ENCODE peak calls at places on chromosome 17, in eight cellular contexts. B is uterus; M is hepatocyte; Y is PC-3; O is cardiac muscle cell; R is tibial artery; T is CD8-positive, alpha-beta T cell; C is tibial nerve. J is an unnamed sample.
A peak's percentile ranks its signal among the peaks of the same experiment; 100 is the strongest.

GRCh38 chr17:59716427-59716826 is 9.0 kb downstream of the VMP1 start:
- DNase-seq in B (no peak), M (no peak), Y (no peak), O (no peak), R (no peak), T (no peak), C (no peak), J (no peak)

GRCh38 chr17:82212331-82213250 is at the start of gene CCDC57:
- DNase-seq in B (peak; percentile 66), M (peak; percentile 92), Y (peak; percentile 76), O (peak; percentile 87), R (no peak), T (peak; percentile 54), C (peak; percentile 52), J (peak; percentile 32)

GRCh38 chr17:35540589-35541404 is 3.3 kb upstream of the SLFN12L start:
- DNase-seq in B (peak; percentile 30), M (no peak), Y (peak; percentile 6), O (no peak), R (peak; percentile 51), T (no peak), C (peak; percentile 49), J (peak; percentile 3)

GRCh38 chr17:7204335-7204734 is 15.3 kb downstream of the DLG4 start:
- DNase-seq in B (no peak), M (no peak), Y (no peak), O (no peak), R (no peak), T (no peak), C (no peak), J (no peak)

GRCh38 chr17:62778990-62779681 is 29.0 kb downstream of the MARCHF10 start:
- DNase-seq in B (peak; percentile 52), M (peak; percentile 88), Y (peak; percentile 98), O (no peak), R (no peak), T (no peak), C (no peak), J (no peak)

GRCh38 chr17:27849474-27850185 is 43.5 kb downstream of the LYRM9 start:
- DNase-seq in B (no peak), M (no peak), Y (no peak), O (no peak), R (no peak), T (no peak), C (no peak), J (no peak)

GRCh38 chr17:29347831-29348281 is 42.3 kb upstream of the TAOK1 start:
- DNase-seq in B (peak; percentile 20), M (no peak), Y (peak; percentile 4), O (no peak), R (no peak), T (no peak), C (no peak), J (no peak)

GRCh38 chr17:83062011-83062817 is 17.2 kb upstream of the METRNL start:
- DNase-seq in B (peak; percentile 10), M (no peak), Y (no peak), O (no peak), R (peak; percentile 9), T (no peak), C (peak; percentile 3), J (no peak)

GRCh38 chr17:61388561-61389356 is 10.9 kb upstream of the TBX2 start:
- DNase-seq in B (no peak), M (no peak), Y (no peak), O (no peak), R (no peak), T (no peak), C (no peak), J (no peak)

GRCh38 chr17:33228548-33228947 is 64.5 kb downstream of the ASIC2 start:
- DNase-seq in B (no peak), M (no peak), Y (no peak), O (no peak), R (no peak), T (no peak), C (no peak), J (no peak)

GRCh38 chr17:37450090-37450489 is 39.6 kb upstream of the DUSP14 start:
- DNase-seq in B (no peak), M (peak; percentile 19), Y (peak; percentile 72), O (no peak), R (no peak), T (no peak), C (no peak), J (no peak)

GRCh38 chr17:43671075-43671692 is 9.5 kb upstream of the MEOX1 start:
- DNase-seq in B (peak; percentile 52), M (no peak), Y (peak; percentile 60), O (no peak), R (no peak), T (no peak), C (no peak), J (no peak)

GRCh38 chr17:32564325-32564724 is 77.5 kb downstream of the CDK5R1 start:
- DNase-seq in B (no peak), M (no peak), Y (peak; percentile 65), O (no peak), R (no peak), T (no peak), C (no peak), J (no peak)

GRCh38 chr17:8832711-8833352 is 33.7 kb upstream of the MFSD6L start:
- DNase-seq in B (no peak), M (peak; percentile 32), Y (no peak), O (peak; percentile 46), R (no peak), T (no peak), C (no peak), J (no peak)

GRCh38 chr17:76130473-76130872 is 10.6 kb downstream of the FOXJ1 start:
- DNase-seq in B (no peak), M (no peak), Y (no peak), O (no peak), R (no peak), T (no peak), C (no peak), J (no peak)

GRCh38 chr17:35189291-35189690 is 4.9 kb downstream of the SLC35G3 start:
- DNase-seq in B (no peak), M (no peak), Y (peak; percentile 34), O (no peak), R (no peak), T (no peak), C (no peak), J (no peak)

GRCh38 chr17:74213897-74214386 is 571 bp downstream of the TTYH2 start:
- DNase-seq in B (peak; percentile 34), M (no peak), Y (no peak), O (no peak), R (peak; percentile 39), T (no peak), C (no peak), J (peak; percentile 47)

GRCh38 chr17:71304498-71305158 is 816.2 kb upstream of the SOX9 start:
- DNase-seq in B (no peak), M (no peak), Y (no peak), O (no peak), R (no peak), T (no peak), C (no peak), J (no peak)

GRCh38 chr17:57004944-57005579 is 27.1 kb downstream of the SCPEP1 start:
- DNase-seq in B (no peak), M (no peak), Y (peak; percentile 51), O (peak; percentile 36), R (no peak), T (no peak), C (no peak), J (no peak)
- H3K27ac ChIP-seq in B (no peak overlapping the region), M (no peak overlapping the region), Y (no peak overlapping the region), O (no peak overlapping the region), R (no peak overlapping the region), T (no peak overlapping the region), C (no peak overlapping the region), J (no peak overlapping the region)

GRCh38 chr17:19739241-19740201 is 8.6 kb downstream of the ALDH3A1 start:
- DNase-seq in B (no peak), M (no peak), Y (no peak), O (no peak), R (no peak), T (no peak), C (no peak), J (no peak)
- H3K27ac ChIP-seq in B (no peak overlapping the region), M (no peak overlapping the region), Y (no peak overlapping the region), O (no peak overlapping the region), R (no peak overlapping the region), T (no peak overlapping the region), C (no peak overlapping the region), J (no peak overlapping the region)

GRCh38 chr17:45021607-45022287 is 29.7 kb downstream of the DCAKD start:
- DNase-seq in B (peak; percentile 52), M (peak; percentile 89), Y (peak; percentile 79), O (peak; percentile 87), R (peak; percentile 54), T (peak; percentile 61), C (peak; percentile 26), J (peak; percentile 42)

GRCh38 chr17:45020354-45021138 is 30.9 kb downstream of the DCAKD start:
- DNase-seq in B (no peak), M (no peak), Y (no peak), O (no peak), R (peak; percentile 43), T (no peak), C (peak; percentile 15), J (no peak)

GRCh38 chr17:45022655-45023339 is 28.6 kb downstream of the DCAKD start:
- DNase-seq in B (no peak), M (no peak), Y (no peak), O (no peak), R (no peak), T (no peak), C (no peak), J (no peak)

GRCh38 chr17:45019177-45019711 is 32.2 kb downstream of the DCAKD start:
- DNase-seq in B (no peak), M (peak; percentile 81), Y (peak; percentile 75), O (peak; percentile 84), R (no peak), T (no peak), C (peak; percentile 9), J (peak; percentile 49)

DNA sequence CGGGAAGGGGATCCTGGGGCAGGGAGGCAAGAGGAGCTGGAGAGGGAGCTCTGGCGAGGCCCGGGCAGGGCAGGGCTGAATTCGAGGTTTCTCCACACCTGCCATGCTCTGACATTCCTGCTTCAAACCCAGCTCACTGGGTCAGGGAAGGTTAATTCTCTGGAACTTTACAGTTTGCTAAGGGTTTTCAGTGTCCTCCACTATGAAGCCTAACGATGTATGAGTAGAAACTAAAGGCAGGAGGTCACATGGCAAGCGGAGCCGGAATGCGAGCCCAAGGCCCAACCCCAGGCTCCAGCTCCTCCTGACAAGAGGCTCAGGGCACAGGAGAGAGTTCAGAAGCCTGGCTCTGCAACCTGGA is 29.2 kb downstream of the DCAKD start:
- DNase-seq in B (no peak), M (no peak), Y (no peak), O (no peak), R (no peak), T (no peak), C (no peak), J (no peak)
- H3K27ac ChIP-seq in B (peak overlapping the region; percentile 86), M (peak overlapping the region; percentile 73), Y (no peak overlapping the region), O (no peak overlapping the region), R (peak overlapping the region; percentile 73), T (no peak overlapping the region), C (peak overlapping the region; percentile 78), J (no peak overlapping the region)

DNA sequence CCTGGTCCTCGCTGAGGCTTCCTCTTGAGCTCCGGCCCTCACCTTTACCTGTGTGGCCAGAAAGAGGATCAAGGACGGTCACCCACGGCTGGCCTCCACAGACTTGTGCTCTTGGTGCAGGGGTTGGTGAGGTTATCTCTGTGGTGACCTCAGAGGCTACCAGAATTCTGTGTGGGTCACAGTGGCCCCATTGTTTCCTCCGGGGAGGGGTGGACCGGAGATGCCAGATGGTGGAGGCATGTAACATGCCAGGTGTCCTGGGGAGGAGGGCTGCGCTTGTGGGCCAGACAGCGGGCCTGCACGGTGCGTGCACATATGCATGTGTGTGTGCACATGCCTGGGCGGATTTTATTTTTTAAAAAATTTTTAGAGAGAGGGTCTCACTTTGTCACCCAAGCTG is 6.3 kb downstream of the SGCA start:
- DNase-seq in B (no peak), M (no peak), Y (no peak), O (no peak), R (no peak), T (no peak), C (no peak), J (no peak)
- H3K27ac ChIP-seq in B (peak overlapping the region; percentile 88), M (peak overlapping the region; percentile 83), Y (no peak overlapping the region), O (no peak overlapping the region), R (peak overlapping the region; percentile 99), T (no peak overlapping the region), C (no peak overlapping the region), J (no peak overlapping the region)

J was measured in substantia nigra.